ENCODE peak calls at places on chromosomes 5 and 9, in seven cellular contexts. P is endodermal cell, U is epithelial cell of esophagus, F is endothelial cell of umbilical vein, J is AG04450, I is kidney, Y is tibial artery. E is an unnamed sample.

GRCh38 chr5:98585661-98586310 is 187.7 kb upstream of the RGMB start:
- DNase-seq in P (no peak), J (no peak), I (no peak), U (no peak), F (no peak), Y (no peak), E (no peak)

GRCh38 chr5:66224273-66224672 is 80.2 kb downstream of the SREK1 start:
- DNase-seq in F (no peak), P (no peak), Y (no peak), U (peak; percentile 41), I (no peak), J (no peak), E (no peak)

GRCh38 chr5:149056611-149057165 is 6.2 kb downstream of the SH3TC2 start:
- DNase-seq in J (no peak), I (no peak), P (no peak), F (no peak), Y (no peak), U (no peak), E (peak; percentile 34)

GRCh38 chr9:71725590-71726338 is 42.5 kb downstream of the CEMIP2 start:
- DNase-seq in Y (no peak), F (peak; percentile 46), P (no peak), U (peak; percentile 96), I (no peak), J (peak; percentile 80), E (peak; percentile 49)

GRCh38 chr9:20551835-20552234 is 70.5 kb downstream of the MLLT3 start:
- DNase-seq in Y (no peak), P (no peak), J (no peak), U (peak; percentile 39), I (no peak), F (no peak), E (no peak)

GRCh38 chr5:168978015-168978414 is 322.9 kb downstream of the SLIT3 start:
- DNase-seq in J (no peak), U (peak; percentile 96), F (no peak), P (no peak), I (no peak), Y (no peak), E (peak; percentile 82)

GRCh38 chr5:168005093-168005492 is 286.4 kb upstream of the WWC1 start:
- DNase-seq in J (no peak), U (peak; percentile 89), F (no peak), Y (no peak), P (no peak), I (no peak), E (peak; percentile 35)

GRCh38 chr5:58724992-58725391 is 142.1 kb downstream of the RAB3C start:
- DNase-seq in I (no peak), J (no peak), U (no peak), F (no peak), Y (no peak), P (no peak), E (no peak)

GRCh38 chr5:150575745-150576448 is 64.6 kb upstream of the SYNPO start:
- DNase-seq in F (no peak), I (no peak), J (no peak), U (no peak), Y (peak; percentile 31), P (peak; percentile 28), E (no peak)

GRCh38 chr5:150571836-150572235 is 63.9 kb downstream of the NDST1 start:
- DNase-seq in P (no peak), J (no peak), U (no peak), I (no peak), F (no peak), Y (no peak), E (no peak)

GRCh38 chr5:150573216-150573615 is 65.3 kb downstream of the NDST1 start:
- DNase-seq in F (no peak), U (no peak), J (no peak), P (no peak), I (peak; percentile 11), Y (no peak), E (no peak)

GRCh38 chr5:150574818-150575537 is 65.5 kb upstream of the SYNPO start:
- DNase-seq in I (peak; percentile 59), P (peak; percentile 55), U (no peak), Y (peak; percentile 45), F (no peak), J (no peak), E (peak; percentile 27)

GRCh38 chr5:150573867-150574817 is 66.2 kb downstream of the NDST1 start:
- DNase-seq in U (no peak), P (peak; percentile 70), Y (peak; percentile 51), I (no peak), F (no peak), J (no peak), E (no peak)
- TF ChIP-seq CTCF in U (no peak), P (peak; percentile 61), Y (no peak), I (no peak), F (peak; percentile 4), J (peak; percentile 34), E (peak; percentile 18)

GRCh38 chr9:133125706-133126696 is 5.0 kb upstream of the RALGDS start:
- DNase-seq in P (no peak), J (no peak), U (no peak), I (peak; percentile 82), F (peak; percentile 92), Y (no peak), E (peak; percentile 61)
- H3K4me3 ChIP-seq in P (no peak overlapping the region), J (peak overlapping the region; percentile 33), U (no peak overlapping the region), I (no peak overlapping the region), F (no peak overlapping the region), Y (peak overlapping the region; percentile 30), E (peak overlapping the region; percentile 22)

GRCh38 chr5:16974981-16975380 is 38.9 kb upstream of the MYO10 start:
- DNase-seq in P (no peak), I (no peak), J (no peak), F (no peak), U (no peak), Y (no peak), E (no peak)
- TF ChIP-seq CTCF in P (no peak), I (no peak), J (no peak), F (no peak), U (no peak), Y (no peak), E (no peak)

GRCh38 chr9:137876781-137877386 is 698 bp upstream of the CACNA1B start:
- DNase-seq in F (no peak), Y (no peak), U (no peak), I (no peak), P (no peak), J (no peak), E (no peak)

GRCh38 chr9:137880160-137880975 is 2.8 kb downstream of the CACNA1B start:
- DNase-seq in U (no peak), Y (no peak), J (no peak), I (no peak), F (no peak), P (no peak), E (no peak)

GRCh38 chr9:137878957-137879555 is 1.5 kb downstream of the CACNA1B start:
- DNase-seq in Y (no peak), I (no peak), P (no peak), J (no peak), F (no peak), U (no peak), E (no peak)

GRCh38 chr9:137879566-137880150 is 2.1 kb downstream of the CACNA1B start:
- DNase-seq in P (no peak), Y (no peak), F (no peak), I (no peak), U (no peak), J (no peak), E (no peak)

GRCh38 chr9:137878146-137878941 is 762 bp downstream of the CACNA1B start:
- DNase-seq in J (no peak), U (peak; percentile 9), Y (no peak), I (no peak), F (peak; percentile 30), P (peak; percentile 95), E (no peak)
- H3K4me3 ChIP-seq in J (peak overlapping the region; percentile 17), U (no peak overlapping the region), Y (no peak overlapping the region), I (no peak overlapping the region), F (peak overlapping the region; percentile 30), P (no peak overlapping the region), E (no peak overlapping the region)

DNA sequence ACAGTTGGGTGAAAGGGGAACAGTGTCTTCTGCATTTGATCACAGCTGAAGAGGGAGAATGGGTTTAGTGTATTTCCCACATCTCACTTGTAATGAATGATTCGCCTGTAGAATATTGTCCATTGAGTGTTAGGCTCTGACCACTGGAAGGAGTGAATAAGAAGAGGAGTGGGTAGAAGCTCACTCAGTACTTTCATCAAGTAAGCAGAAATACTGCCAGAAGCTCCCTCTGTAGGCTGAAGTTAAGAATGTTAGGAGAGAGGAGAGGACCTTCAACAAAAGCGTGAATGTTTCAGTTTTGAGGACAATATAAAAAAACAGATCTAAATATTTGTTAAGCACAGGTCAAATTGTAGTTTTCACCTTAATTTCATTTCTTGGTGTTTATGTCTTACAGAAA is 27.5 kb downstream of the FSD1L start:
- DNase-seq in F (peak; percentile 15), I (no peak), P (no peak), J (no peak), U (peak; percentile 27), Y (no peak), E (peak; percentile 48)
- TF ChIP-seq CTCF in F (no peak), I (no peak), P (peak; percentile 74), J (peak; percentile 61), U (peak; percentile 45), Y (no peak), E (peak; percentile 52)

GRCh38 chr9:16152276-16153065 is 599.6 kb downstream of the CCDC171 start:
- DNase-seq in J (no peak), Y (no peak), U (no peak), F (no peak), I (no peak), P (no peak), E (no peak)

GRCh38 chr9:16153221-16153620 is 600.4 kb downstream of the CCDC171 start:
- DNase-seq in U (no peak), I (no peak), F (no peak), P (no peak), J (no peak), Y (no peak), E (no peak)

GRCh38 chr9:16157216-16157615 is 604.4 kb downstream of the CCDC171 start:
- DNase-seq in Y (no peak), P (no peak), I (no peak), F (no peak), U (no peak), J (no peak), E (no peak)

GRCh38 chr9:16155878-16156277 is 603.0 kb downstream of the CCDC171 start:
- DNase-seq in P (no peak), Y (no peak), F (no peak), J (no peak), I (no peak), U (no peak), E (no peak)

GRCh38 chr9:16154570-16155078 is 601.8 kb downstream of the CCDC171 start:
- DNase-seq in F (peak; percentile 40), Y (no peak), I (peak; percentile 77), J (no peak), P (peak; percentile 93), U (peak; percentile 66), E (no peak)
- H3K4me3 ChIP-seq in F (no peak overlapping the region), Y (peak overlapping the region; percentile 15), I (no peak overlapping the region), J (no peak overlapping the region), P (peak overlapping the region; percentile 43), U (no peak overlapping the region), E (peak overlapping the region; percentile 3)

GRCh38 chr5:135255461-135256178 is 143.4 kb downstream of the MACROH2A1 start:
- DNase-seq in F (no peak), I (no peak), J (no peak), U (no peak), Y (no peak), P (no peak), E (no peak)
- TF ChIP-seq CTCF in F (no peak), I (no peak), J (no peak), U (no peak), Y (no peak), P (peak; percentile 46), E (no peak)